ENCODE peak calls at places on chromosomes 16 and 17, in five cellular contexts. One of them, this sample, is unnamed.
A peak's percentile ranks its signal among the peaks of the same experiment; 100 is the strongest.

GRCh38 chr17:71142333-71142732 is 973.0 kb downstream of the KCNJ2 start:
- DNase-seq in heart left ventricle: no peak
- DNase-seq in breast epithelium: no peak
- DNase-seq in lung: no peak
- DNase-seq in CD4-positive, alpha-beta memory T cell: no peak
- DNase-seq in this sample: no peak

GRCh38 chr16:31215287-31216115 is 1.4 kb downstream of the PYDC1 start:
- DNase-seq in heart left ventricle: peak; percentile 57
- DNase-seq in breast epithelium: peak; percentile 23
- DNase-seq in lung: peak; percentile 56
- DNase-seq in CD4-positive, alpha-beta memory T cell: no peak
- DNase-seq in this sample: no peak

GRCh38 chr17:76135810-76136188 is 5.2 kb downstream of the FOXJ1 start:
- DNase-seq in heart left ventricle: no peak
- DNase-seq in breast epithelium: no peak
- DNase-seq in lung: no peak
- DNase-seq in CD4-positive, alpha-beta memory T cell: no peak
- DNase-seq in this sample: no peak

GRCh38 chr17:53628011-53628410 is 194.7 kb upstream of the KIF2B start:
- DNase-seq in heart left ventricle: no peak
- DNase-seq in breast epithelium: no peak
- DNase-seq in lung: no peak
- DNase-seq in CD4-positive, alpha-beta memory T cell: no peak
- DNase-seq in this sample: no peak

GRCh38 chr16:58422809-58423208 is 30.5 kb downstream of the GINS3 start:
- DNase-seq in heart left ventricle: peak; percentile 25
- DNase-seq in breast epithelium: no peak
- DNase-seq in lung: no peak
- DNase-seq in CD4-positive, alpha-beta memory T cell: no peak
- DNase-seq in this sample: no peak

GRCh38 chr16:70429888-70430666 is 8.8 kb downstream of the ST3GAL2 start:
- DNase-seq in heart left ventricle: no peak
- DNase-seq in breast epithelium: no peak
- DNase-seq in lung: no peak
- DNase-seq in CD4-positive, alpha-beta memory T cell: no peak
- DNase-seq in this sample: no peak

GRCh38 chr16:48409839-48410610 is 24.8 kb upstream of the SIAH1 start:
- DNase-seq in heart left ventricle: no peak
- DNase-seq in breast epithelium: peak; percentile 24
- DNase-seq in lung: peak; percentile 41
- DNase-seq in CD4-positive, alpha-beta memory T cell: no peak
- DNase-seq in this sample: no peak

GRCh38 chr17:80931421-80932265 is 60.0 kb upstream of the CHMP6 start:
- DNase-seq in heart left ventricle: no peak
- DNase-seq in breast epithelium: no peak
- DNase-seq in lung: no peak
- DNase-seq in CD4-positive, alpha-beta memory T cell: no peak
- DNase-seq in this sample: no peak

GRCh38 chr17:5282639-5283217 is 644 bp downstream of the RABEP1 start:
- DNase-seq in heart left ventricle: peak; percentile 45
- DNase-seq in breast epithelium: no peak
- DNase-seq in lung: peak; percentile 36
- DNase-seq in CD4-positive, alpha-beta memory T cell: peak; percentile 1
- DNase-seq in this sample: peak; percentile 13

GRCh38 chr17:66678827-66679226 is 156.1 kb upstream of the CACNG5 start:
- DNase-seq in heart left ventricle: no peak
- DNase-seq in breast epithelium: no peak
- DNase-seq in lung: no peak
- DNase-seq in CD4-positive, alpha-beta memory T cell: no peak
- DNase-seq in this sample: no peak

GRCh38 chr16:79592150-79592549 is 8.4 kb downstream of the MAF start:
- DNase-seq in heart left ventricle: no peak
- DNase-seq in breast epithelium: no peak
- DNase-seq in lung: no peak
- DNase-seq in CD4-positive, alpha-beta memory T cell: no peak
- DNase-seq in this sample: no peak

GRCh38 chr17:64449545-64449944 is 630 bp downstream of the MILR1 start:
- DNase-seq in heart left ventricle: no peak
- DNase-seq in breast epithelium: no peak
- DNase-seq in lung: no peak
- DNase-seq in CD4-positive, alpha-beta memory T cell: no peak
- DNase-seq in this sample: no peak

GRCh38 chr16:79310734-79311133 is 289.8 kb downstream of the MAF start:
- DNase-seq in heart left ventricle: no peak
- DNase-seq in breast epithelium: no peak
- DNase-seq in lung: no peak
- DNase-seq in CD4-positive, alpha-beta memory T cell: no peak
- DNase-seq in this sample: no peak

GRCh38 chr17:33334703-33335102 is 41.6 kb upstream of the ASIC2 start:
- DNase-seq in heart left ventricle: no peak
- DNase-seq in breast epithelium: no peak
- DNase-seq in lung: no peak
- DNase-seq in CD4-positive, alpha-beta memory T cell: no peak
- DNase-seq in this sample: no peak

GRCh38 chr16:80027007-80027965 is 426.7 kb upstream of the MAF start:
- DNase-seq in heart left ventricle: peak; percentile 47
- DNase-seq in breast epithelium: peak; percentile 52
- DNase-seq in lung: peak; percentile 62
- DNase-seq in CD4-positive, alpha-beta memory T cell: peak; percentile 42
- DNase-seq in this sample: no peak

GRCh38 chr17:78412403-78412802 is 34.0 kb downstream of the PGS1 start:
- DNase-seq in heart left ventricle: no peak
- DNase-seq in breast epithelium: no peak
- DNase-seq in lung: no peak
- DNase-seq in CD4-positive, alpha-beta memory T cell: no peak
- DNase-seq in this sample: no peak

GRCh38 chr16:9007177-9007794 is 43.6 kb upstream of the USP7 start:
- DNase-seq in heart left ventricle: no peak
- DNase-seq in breast epithelium: no peak
- DNase-seq in lung: no peak
- DNase-seq in CD4-positive, alpha-beta memory T cell: no peak
- DNase-seq in this sample: no peak

GRCh38 chr16:87965973-87966667 is 14.9 kb downstream of the BANP start:
- DNase-seq in heart left ventricle: no peak
- DNase-seq in breast epithelium: no peak
- DNase-seq in lung: no peak
- DNase-seq in CD4-positive, alpha-beta memory T cell: no peak
- DNase-seq in this sample: no peak

GRCh38 chr16:28264656-28265055 is 27.7 kb upstream of the SBK1 start:
- DNase-seq in heart left ventricle: no peak
- DNase-seq in breast epithelium: peak; percentile 28
- DNase-seq in lung: peak; percentile 52
- DNase-seq in CD4-positive, alpha-beta memory T cell: no peak
- DNase-seq in this sample: no peak

GRCh38 chr17:76688165-76688622 is 22.6 kb downstream of the MXRA7 start:
- DNase-seq in heart left ventricle: no peak
- DNase-seq in breast epithelium: no peak
- DNase-seq in lung: no peak
- DNase-seq in CD4-positive, alpha-beta memory T cell: no peak
- DNase-seq in this sample: no peak

GRCh38 chr17:19386974-19387920 is at the start of gene MFAP4:
- DNase-seq in heart left ventricle: peak; percentile 78
- DNase-seq in breast epithelium: peak; percentile 73
- DNase-seq in lung: no peak
- DNase-seq in CD4-positive, alpha-beta memory T cell: no peak
- DNase-seq in this sample: peak; percentile 19

GRCh38 chr16:86158688-86159360 is 259.9 kb downstream of the IRF8 start:
- DNase-seq in heart left ventricle: no peak
- DNase-seq in breast epithelium: no peak
- DNase-seq in lung: no peak
- DNase-seq in CD4-positive, alpha-beta memory T cell: no peak
- DNase-seq in this sample: no peak

GRCh38 chr16:88448461-88449266 is 4.4 kb upstream of the ZFPM1 start:
- DNase-seq in heart left ventricle: no peak
- DNase-seq in breast epithelium: no peak
- DNase-seq in lung: no peak
- DNase-seq in CD4-positive, alpha-beta memory T cell: no peak
- DNase-seq in this sample: no peak

GRCh38 chr16:4882261-4882632 is 35.0 kb downstream of the UBN1 start:
- DNase-seq in heart left ventricle: no peak
- DNase-seq in breast epithelium: no peak
- DNase-seq in lung: no peak
- DNase-seq in CD4-positive, alpha-beta memory T cell: no peak
- DNase-seq in this sample: no peak

GRCh38 chr16:53960954-53961616 is 257.1 kb downstream of the FTO start:
- DNase-seq in heart left ventricle: no peak
- DNase-seq in breast epithelium: no peak
- DNase-seq in lung: no peak
- DNase-seq in CD4-positive, alpha-beta memory T cell: no peak
- DNase-seq in this sample: no peak

GRCh38 chr17:35618628-35619027 is 31.5 kb downstream of the AP2B1 start:
- DNase-seq in heart left ventricle: no peak
- DNase-seq in breast epithelium: no peak
- DNase-seq in lung: no peak
- DNase-seq in CD4-positive, alpha-beta memory T cell: no peak
- DNase-seq in this sample: no peak

GRCh38 chr16:11637320-11637719 is 30.9 kb upstream of the SNN start:
- DNase-seq in heart left ventricle: no peak
- DNase-seq in breast epithelium: no peak
- DNase-seq in lung: no peak
- DNase-seq in CD4-positive, alpha-beta memory T cell: no peak
- DNase-seq in this sample: no peak

DNA sequence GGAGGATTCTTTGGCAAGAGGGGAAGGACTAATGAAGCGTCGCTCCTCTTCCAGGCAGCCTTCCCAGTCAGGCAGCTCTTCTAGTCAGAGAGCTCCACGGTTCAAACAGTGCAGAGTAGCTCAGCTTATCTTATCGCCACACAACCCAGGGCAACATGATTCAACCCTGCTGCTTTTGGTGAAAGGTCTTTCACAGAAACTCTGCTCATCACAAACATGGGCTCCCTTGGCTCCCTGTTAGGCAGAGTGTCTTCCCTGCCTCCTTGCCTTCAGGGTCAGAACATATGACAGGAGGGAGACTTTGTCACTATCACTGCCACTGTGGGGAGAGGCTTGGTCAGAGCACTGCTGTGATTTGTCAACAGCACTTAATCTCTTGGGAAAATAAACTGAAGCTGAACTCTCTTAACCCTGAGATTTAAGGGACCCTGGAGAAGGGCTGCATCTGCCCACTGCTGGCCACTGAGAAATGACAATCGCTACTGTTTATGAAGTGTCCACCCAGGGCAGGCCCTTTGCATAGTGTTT is 6.9 kb upstream of the SLC13A2 start:
- DNase-seq in heart left ventricle: no peak
- DNase-seq in breast epithelium: no peak
- DNase-seq in lung: no peak
- DNase-seq in CD4-positive, alpha-beta memory T cell: no peak
- DNase-seq in this sample: no peak
- H3K27ac ChIP-seq in heart left ventricle: no peak overlapping the region
- H3K27ac ChIP-seq in breast epithelium: no peak overlapping the region
- H3K27ac ChIP-seq in lung: no peak overlapping the region
- H3K27ac ChIP-seq in CD4-positive, alpha-beta memory T cell: no peak overlapping the region
- H3K27ac ChIP-seq in this sample: no peak overlapping the region

GRCh38 chr17:39212200-39212810 is 12.2 kb downstream of the RPL19 start:
- DNase-seq in heart left ventricle: no peak
- DNase-seq in breast epithelium: no peak
- DNase-seq in lung: no peak
- DNase-seq in CD4-positive, alpha-beta memory T cell: no peak
- DNase-seq in this sample: no peak
- H3K27ac ChIP-seq in heart left ventricle: no peak overlapping the region
- H3K27ac ChIP-seq in breast epithelium: peak overlapping the region; percentile 75
- H3K27ac ChIP-seq in lung: no peak overlapping the region
- H3K27ac ChIP-seq in CD4-positive, alpha-beta memory T cell: no peak overlapping the region
- H3K27ac ChIP-seq in this sample: no peak overlapping the region

DNA sequence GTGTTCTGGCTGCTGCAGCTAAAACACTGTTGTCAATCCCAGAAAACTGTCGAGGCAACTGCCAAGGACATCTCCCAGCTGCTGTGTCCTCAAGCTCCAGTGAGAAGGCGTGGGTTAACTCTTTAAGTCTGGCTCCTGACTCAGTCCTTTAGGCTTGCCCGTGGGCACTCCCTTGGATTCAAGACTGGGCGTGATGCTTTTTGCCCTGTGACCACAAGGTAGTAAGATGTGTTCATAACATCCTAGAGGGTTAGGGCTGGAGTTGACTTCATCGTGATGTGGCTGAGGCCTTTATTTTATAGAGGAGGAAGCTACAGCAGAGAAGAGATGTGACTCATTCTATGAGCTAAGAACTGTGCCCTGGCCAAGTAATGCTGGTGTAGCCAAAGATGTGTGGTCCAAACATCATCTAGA is 50.9 kb upstream of the TEKT3 start:
- DNase-seq in heart left ventricle: no peak
- DNase-seq in breast epithelium: no peak
- DNase-seq in lung: no peak
- DNase-seq in CD4-positive, alpha-beta memory T cell: no peak
- DNase-seq in this sample: no peak
- H3K27ac ChIP-seq in heart left ventricle: no peak overlapping the region
- H3K27ac ChIP-seq in breast epithelium: no peak overlapping the region
- H3K27ac ChIP-seq in lung: no peak overlapping the region
- H3K27ac ChIP-seq in CD4-positive, alpha-beta memory T cell: no peak overlapping the region
- H3K27ac ChIP-seq in this sample: no peak overlapping the region

GRCh38 chr17:55584055-55584685 is 72.9 kb upstream of the SMIM36 start:
- DNase-seq in heart left ventricle: no peak
- DNase-seq in breast epithelium: no peak
- DNase-seq in lung: no peak
- DNase-seq in CD4-positive, alpha-beta memory T cell: no peak
- DNase-seq in this sample: no peak
- H3K27ac ChIP-seq in heart left ventricle: no peak overlapping the region
- H3K27ac ChIP-seq in breast epithelium: peak overlapping the region; percentile 72
- H3K27ac ChIP-seq in lung: no peak overlapping the region
- H3K27ac ChIP-seq in CD4-positive, alpha-beta memory T cell: no peak overlapping the region
- H3K27ac ChIP-seq in this sample: no peak overlapping the region

GRCh38 chr17:2244545-2245525 is 58.8 kb downstream of the SMG6 start:
- DNase-seq in heart left ventricle: peak; percentile 85
- DNase-seq in breast epithelium: peak; percentile 78
- DNase-seq in lung: peak; percentile 87
- DNase-seq in CD4-positive, alpha-beta memory T cell: peak; percentile 75
- DNase-seq in this sample: peak; percentile 38

GRCh38 chr17:2250140-2251095 is 53.2 kb downstream of the SMG6 start:
- DNase-seq in heart left ventricle: no peak
- DNase-seq in breast epithelium: no peak
- DNase-seq in lung: no peak
- DNase-seq in CD4-positive, alpha-beta memory T cell: peak; percentile 29
- DNase-seq in this sample: no peak

GRCh38 chr17:2251098-2251497 is 52.5 kb downstream of the SMG6 start:
- DNase-seq in heart left ventricle: no peak
- DNase-seq in breast epithelium: no peak
- DNase-seq in lung: no peak
- DNase-seq in CD4-positive, alpha-beta memory T cell: no peak
- DNase-seq in this sample: no peak

GRCh38 chr17:2243953-2244352 is 59.6 kb downstream of the SMG6 start:
- DNase-seq in heart left ventricle: no peak
- DNase-seq in breast epithelium: no peak
- DNase-seq in lung: no peak
- DNase-seq in CD4-positive, alpha-beta memory T cell: no peak
- DNase-seq in this sample: no peak

GRCh38 chr17:2247005-2247404 is 56.6 kb downstream of the SMG6 start:
- DNase-seq in heart left ventricle: no peak
- DNase-seq in breast epithelium: no peak
- DNase-seq in lung: no peak
- DNase-seq in CD4-positive, alpha-beta memory T cell: no peak
- DNase-seq in this sample: no peak
- H3K27ac ChIP-seq in heart left ventricle: no peak overlapping the region
- H3K27ac ChIP-seq in breast epithelium: no peak overlapping the region
- H3K27ac ChIP-seq in lung: no peak overlapping the region
- H3K27ac ChIP-seq in CD4-positive, alpha-beta memory T cell: no peak overlapping the region
- H3K27ac ChIP-seq in this sample: no peak overlapping the region

This sample was measured in substantia nigra.